ENCODE peak calls at places on chromosomes 1 and 21, in ten cellular contexts. Y, B, G, P, V, N, K, Q, T and E are unnamed samples.
A peak's percentile ranks its signal among the peaks of the same experiment; 100 is the strongest.

GRCh38 chr1:39081266-39082139 is 55.4 kb downstream of the NDUFS5 start:
- DNase-seq in Y (no peak), B (peak; percentile 84), G (peak; percentile 47), P (no peak), V (no peak), N (peak; percentile 11), K (no peak), Q (no peak), T (no peak), E (no peak)

GRCh38 chr1:77514871-77515776 is 167.3 kb downstream of the ZZZ3 start:
- DNase-seq in Y (peak; percentile 68), B (no peak), G (no peak), P (peak; percentile 38), V (peak; percentile 72), N (no peak), K (peak; percentile 54), Q (no peak), T (no peak), E (peak; percentile 56)

GRCh38 chr21:46634966-46635323 is 529 bp upstream of the PRMT2 start:
- DNase-seq in Y (peak; percentile 81), B (peak; percentile 89), G (no peak), P (peak; percentile 95), V (peak; percentile 47), N (no peak), K (peak; percentile 89), Q (no peak), T (no peak), E (peak; percentile 53)

GRCh38 chr1:165933446-165934170 is 106.2 kb downstream of the UCK2 start:
- DNase-seq in Y (no peak), B (no peak), G (no peak), P (no peak), V (no peak), N (no peak), K (no peak), Q (no peak), T (no peak), E (no peak)

GRCh38 chr1:41954533-41954944 is 35.8 kb upstream of the HIVEP3 start:
- DNase-seq in Y (no peak), B (no peak), G (no peak), P (no peak), V (no peak), N (no peak), K (peak; percentile 77), Q (no peak), T (no peak), E (peak; percentile 10)

GRCh38 chr21:41025057-41025390 is 142.9 kb upstream of the BACE2 start:
- DNase-seq in Y (no peak), B (no peak), G (no peak), P (no peak), V (no peak), N (no peak), K (no peak), Q (no peak), T (no peak), E (no peak)

GRCh38 chr1:190168116-190168515 is 309.5 kb downstream of the BRINP3 start:
- DNase-seq in Y (no peak), B (no peak), G (no peak), P (no peak), V (no peak), N (no peak), K (no peak), Q (no peak), T (no peak), E (no peak)

GRCh38 chr1:211386931-211387330 is 60.3 kb downstream of the TRAF5 start:
- DNase-seq in Y (no peak), B (no peak), G (no peak), P (no peak), V (no peak), N (no peak), K (no peak), Q (no peak), T (no peak), E (no peak)

GRCh38 chr1:33152685-33153432 is 29.0 kb downstream of the TRIM62 start:
- DNase-seq in Y (peak; percentile 86), B (no peak), G (peak; percentile 29), P (no peak), V (peak; percentile 89), N (no peak), K (no peak), Q (no peak), T (no peak), E (peak; percentile 46)

GRCh38 chr1:46761740-46762139 is 37.1 kb upstream of the CYP4B1 start:
- DNase-seq in Y (no peak), B (no peak), G (no peak), P (no peak), V (no peak), N (no peak), K (no peak), Q (no peak), T (no peak), E (no peak)

GRCh38 chr1:91121366-91121765 is 99.5 kb upstream of the ZNF644 start:
- DNase-seq in Y (no peak), B (no peak), G (no peak), P (no peak), V (no peak), N (no peak), K (no peak), Q (no peak), T (no peak), E (no peak)

GRCh38 chr1:186042216-186042615 is 308.0 kb downstream of the HMCN1 start:
- DNase-seq in Y (no peak), B (no peak), G (no peak), P (no peak), V (no peak), N (no peak), K (no peak), Q (no peak), T (no peak), E (no peak)

GRCh38 chr1:201946224-201946908 is at the start of gene LMOD1:
- DNase-seq in Y (peak; percentile 73), B (peak; percentile 92), G (no peak), P (peak; percentile 73), V (peak; percentile 60), N (no peak), K (peak; percentile 78), Q (no peak), T (no peak), E (peak; percentile 84)